ENCODE peak calls at places on chromosomes 4 and X, in five cellular contexts. N is NAMALWA, S is fibroblast of lung, Q is M059J, M is NB4. Y is an unnamed sample.

GRCh38 chr4:78687818-78688217 is 88.3 kb upstream of the BMP2K start:
- DNase-seq in N (no peak), S (no peak), Q (no peak), M (no peak), Y (no peak)

GRCh38 chrX:51440365-51440764 is 56.0 kb downstream of the NUDT11 start:
- DNase-seq in N (no peak), S (no peak), Q (no peak), M (no peak), Y (no peak)

GRCh38 chr4:20444599-20445337 is 193.1 kb downstream of the SLIT2 start:
- DNase-seq in N (no peak), S (no peak), Q (no peak), M (no peak), Y (no peak)

GRCh38 chr4:166073783-166074182 is 200.7 kb downstream of the TLL1 start:
- DNase-seq in N (no peak), S (no peak), Q (no peak), M (no peak), Y (no peak)

GRCh38 chrX:19382500-19383145 is 38.9 kb downstream of the PDHA1 start:
- DNase-seq in N (peak), S (peak), Q (peak), M (peak), Y (no peak)

GRCh38 chr4:17762705-17763104 is 18.7 kb downstream of the FAM184B start:
- DNase-seq in N (peak), S (peak), Q (peak), M (peak), Y (peak)

GRCh38 chr4:66571145-66571544 is 900.9 kb upstream of the EPHA5 start:
- DNase-seq in N (no peak), S (no peak), Q (no peak), M (no peak), Y (no peak)

GRCh38 chr4:130165381-130165780 is 1069.4 kb downstream of the C4orf33 start:
- DNase-seq in N (no peak), S (no peak), Q (no peak), M (no peak), Y (no peak)

GRCh38 chrX:1614927-1615326 is at the start of gene ASMT:
- DNase-seq in N (no peak), S (no peak), Q (no peak), M (no peak), Y (no peak)

GRCh38 chrX:14491689-14492088 is 37.6 kb upstream of the GLRA2 start:
- DNase-seq in N (no peak), S (no peak), Q (no peak), M (no peak), Y (no peak)

Y was measured in astrocyte of the cerebellum.